ENCODE peak calls at places on chromosomes 1 and 21, in four cellular contexts. Y is H9, L is neuronal stem cell, K is H1. S is an unnamed sample.

GRCh38 chr1:204453141-204453772 is 41.3 kb downstream of the PIK3C2B start:
- DNase-seq in Y (peak; percentile 47), L (no peak), K (no peak), S (no peak)

GRCh38 chr1:201215531-201216357 is 25.1 kb downstream of the IGFN1 start:
- DNase-seq in Y (no peak), L (no peak), K (no peak), S (no peak)

GRCh38 chr21:34653522-34653921 is 15.3 kb upstream of the CLIC6 start:
- DNase-seq in Y (no peak), L (no peak), K (no peak), S (no peak)

GRCh38 chr1:67958472-67958871 is 92.0 kb downstream of the DIRAS3 start:
- DNase-seq in Y (no peak), L (no peak), K (no peak), S (no peak)

GRCh38 chr21:15895142-15896106 is 165.6 kb downstream of the USP25 start:
- DNase-seq in Y (no peak), L (no peak), K (no peak), S (peak; percentile 2)

GRCh38 chr1:240093120-240093961 is 1.7 kb downstream of the FMN2 start:
- DNase-seq in Y (peak; percentile 67), L (peak; percentile 33), K (no peak), S (no peak)

GRCh38 chr1:116391207-116391606 is 18.2 kb downstream of the ATP1A1 start:
- DNase-seq in Y (no peak), L (no peak), K (no peak), S (no peak)

GRCh38 chr1:2569060-2569459 is 12.9 kb downstream of the TNFRSF14 start:
- DNase-seq in Y (no peak), L (no peak), K (no peak), S (no peak)

GRCh38 chr1:159945483-159946241 is at the start of gene IGSF9:
- DNase-seq in Y (peak; percentile 97), L (peak; percentile 93), K (peak; percentile 81), S (peak; percentile 49)

GRCh38 chr1:179017383-179018326 is 8.0 kb upstream of the FAM20B start:
- DNase-seq in Y (no peak), L (no peak), K (no peak), S (no peak)

GRCh38 chr1:215835951-215836350 is 268.8 kb downstream of the KCTD3 start:
- DNase-seq in Y (no peak), L (no peak), K (no peak), S (peak; percentile 90)

GRCh38 chr21:32253215-32253641 is 25.6 kb downstream of the MIS18A start:
- DNase-seq in Y (no peak), L (no peak), K (no peak), S (peak; percentile 65)

GRCh38 chr1:9825101-9826074 is 1.6 kb upstream of the CLSTN1 start:
- DNase-seq in Y (peak; percentile 87), L (no peak), K (peak; percentile 59), S (peak; percentile 51)

GRCh38 chr1:53334781-53335180 is 6.9 kb upstream of the LRP8 start:
- DNase-seq in Y (peak; percentile 10), L (no peak), K (no peak), S (no peak)

GRCh38 chr1:235277709-235278108 is 50.3 kb downstream of the ARID4B start:
- DNase-seq in Y (no peak), L (no peak), K (no peak), S (peak; percentile 4)

GRCh38 chr21:32515869-32516268 is 69.5 kb downstream of the TCP10L start:
- DNase-seq in Y (no peak), L (no peak), K (no peak), S (peak; percentile 41)

GRCh38 chr1:217275617-217276398 is 355.1 kb downstream of the GPATCH2 start:
- DNase-seq in Y (no peak), L (no peak), K (no peak), S (peak; percentile 88)

GRCh38 chr1:232613752-232614381 is 16.1 kb downstream of the SIPA1L2 start:
- DNase-seq in Y (no peak), L (no peak), K (no peak), S (peak; percentile 94)

GRCh38 chr1:243246916-243247315 is 8.2 kb downstream of the CEP170 start:
- DNase-seq in Y (no peak), L (no peak), K (no peak), S (peak; percentile 65)

GRCh38 chr1:235134171-235134570 is 5.5 kb upstream of the TOMM20 start:
- DNase-seq in Y (no peak), L (no peak), K (no peak), S (no peak)

GRCh38 chr1:78667939-78668338 is 18.3 kb downstream of the IFI44 start:
- DNase-seq in Y (no peak), L (no peak), K (no peak), S (no peak)

GRCh38 chr1:193905288-193906085 is 719.1 kb upstream of the B3GALT2 start:
- DNase-seq in Y (no peak), L (no peak), K (no peak), S (peak; percentile 36)

GRCh38 chr1:17544951-17545350 is 5.5 kb downstream of the ARHGEF10L start:
- DNase-seq in Y (no peak), L (no peak), K (no peak), S (peak; percentile 37)
- H2AK5ac ChIP-seq in Y (no peak overlapping the region), L (no peak overlapping the region), K (no peak overlapping the region), S (peak overlapping the region; percentile 63)

DNA sequence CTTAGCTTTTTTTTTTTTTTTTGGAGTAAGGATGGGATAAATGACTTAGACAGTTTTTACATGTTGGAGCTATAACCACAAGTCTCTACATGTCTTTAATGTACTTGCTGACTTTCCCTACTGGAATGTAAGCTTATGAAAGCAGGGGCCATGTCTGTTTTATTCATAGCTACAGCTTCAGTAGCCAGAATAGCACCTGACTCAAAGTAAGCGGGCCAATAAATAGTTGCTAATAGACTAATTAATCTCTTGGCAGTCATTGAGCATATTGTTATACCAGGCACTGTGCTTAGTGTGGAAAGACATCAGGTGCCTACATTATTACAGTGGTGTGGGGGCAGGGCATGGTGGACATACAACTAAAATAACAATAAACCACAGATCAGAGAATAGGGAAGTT is 84.4 kb upstream of the HOOK1 start:
- DNase-seq in Y (no peak), L (no peak), K (no peak), S (peak; percentile 94)
- H2AK5ac ChIP-seq in Y (no peak overlapping the region), L (no peak overlapping the region), K (no peak overlapping the region), S (peak overlapping the region; percentile 87)

GRCh38 chr21:39673736-39674135 is 61.0 kb downstream of the B3GALT5 start:
- DNase-seq in Y (no peak), L (no peak), K (no peak), S (no peak)

GRCh38 chr21:39676054-39676771 is 63.5 kb downstream of the B3GALT5 start:
- DNase-seq in Y (no peak), L (no peak), K (no peak), S (no peak)

GRCh38 chr21:39674794-39675193 is 62.1 kb downstream of the B3GALT5 start:
- DNase-seq in Y (peak; percentile 25), L (no peak), K (no peak), S (no peak)

GRCh38 chr21:39673163-39673562 is 60.4 kb downstream of the B3GALT5 start:
- DNase-seq in Y (peak; percentile 18), L (no peak), K (no peak), S (no peak)

DNA sequence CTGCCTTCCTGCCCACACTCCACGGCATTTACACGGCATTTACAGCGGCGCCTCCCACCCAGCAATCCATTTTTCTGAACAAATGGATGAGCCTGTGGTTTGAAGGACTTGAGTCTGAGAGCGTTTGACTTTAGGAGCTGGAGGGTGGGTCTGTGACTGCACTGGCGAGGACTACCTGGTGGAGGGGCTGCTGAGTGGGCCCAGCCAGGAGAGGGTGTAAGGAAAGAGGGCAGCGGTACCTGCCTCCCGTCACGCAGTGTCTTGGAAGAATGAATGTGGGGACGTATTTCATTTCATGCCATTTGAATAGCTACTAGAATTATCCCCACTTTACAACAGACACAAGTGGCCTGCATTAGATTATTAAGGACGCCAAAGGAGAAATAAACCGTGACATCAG is 62.9 kb downstream of the B3GALT5 start:
- DNase-seq in Y (peak; percentile 49), L (no peak), K (no peak), S (no peak)
- H2AK5ac ChIP-seq in Y (no peak overlapping the region), L (no peak overlapping the region), K (no peak overlapping the region), S (no peak overlapping the region)

GRCh38 chr1:225769687-225770086 is 7.9 kb upstream of the SRP9 start:
- DNase-seq in Y (no peak), L (no peak), K (no peak), S (no peak)

GRCh38 chr1:225765982-225766674 is 11.5 kb upstream of the SRP9 start:
- DNase-seq in Y (no peak), L (no peak), K (no peak), S (no peak)

GRCh38 chr1:225768662-225769426 is 8.8 kb upstream of the SRP9 start:
- DNase-seq in Y (no peak), L (no peak), K (no peak), S (no peak)

GRCh38 chr1:225766967-225767413 is 10.6 kb upstream of the SRP9 start:
- DNase-seq in Y (no peak), L (no peak), K (no peak), S (peak; percentile 90)

GRCh38 chr1:225767591-225768540 is 9.8 kb upstream of the SRP9 start:
- DNase-seq in Y (peak; percentile 55), L (no peak), K (no peak), S (peak; percentile 56)
- H2AK5ac ChIP-seq in Y (no peak overlapping the region), L (peak overlapping the region; percentile 40), K (peak overlapping the region; percentile 48), S (peak overlapping the region; percentile 84)

DNA sequence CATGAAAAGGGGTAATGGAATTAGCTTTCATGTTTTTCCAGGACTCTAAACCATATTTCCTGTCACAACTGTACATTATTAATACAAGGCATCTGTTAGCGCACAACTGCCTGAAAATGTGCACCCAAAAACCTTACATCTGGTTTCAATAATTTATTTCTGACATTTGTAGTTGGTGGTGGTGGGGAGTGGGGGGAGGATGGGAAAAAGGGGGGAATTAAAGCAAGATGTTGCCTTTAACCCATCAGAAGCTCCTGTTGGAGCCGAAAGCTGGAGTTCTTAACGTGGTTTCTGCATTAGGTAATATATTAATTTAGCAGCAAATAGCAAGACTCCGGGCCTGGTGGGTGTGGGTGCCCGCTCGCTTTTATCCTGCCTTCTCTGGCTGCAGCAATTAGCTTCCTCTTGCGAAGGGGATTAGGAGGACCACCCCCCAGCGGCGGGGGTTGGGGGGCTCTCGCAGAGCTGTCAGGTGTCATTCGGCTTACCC is 36.9 kb upstream of the HHAT start:
- DNase-seq in Y (no peak), L (no peak), K (no peak), S (no peak)
- H2AK5ac ChIP-seq in Y (no peak overlapping the region), L (no peak overlapping the region), K (no peak overlapping the region), S (no peak overlapping the region)

GRCh38 chr1:18422076-18422777 is 58.5 kb upstream of the KLHDC7A start:
- DNase-seq in Y (no peak), L (no peak), K (no peak), S (no peak)

GRCh38 chr1:18429654-18430053 is 51.1 kb upstream of the KLHDC7A start:
- DNase-seq in Y (no peak), L (no peak), K (no peak), S (no peak)

GRCh38 chr1:18422954-18423353 is 57.8 kb upstream of the KLHDC7A start:
- DNase-seq in Y (no peak), L (no peak), K (no peak), S (no peak)

DNA sequence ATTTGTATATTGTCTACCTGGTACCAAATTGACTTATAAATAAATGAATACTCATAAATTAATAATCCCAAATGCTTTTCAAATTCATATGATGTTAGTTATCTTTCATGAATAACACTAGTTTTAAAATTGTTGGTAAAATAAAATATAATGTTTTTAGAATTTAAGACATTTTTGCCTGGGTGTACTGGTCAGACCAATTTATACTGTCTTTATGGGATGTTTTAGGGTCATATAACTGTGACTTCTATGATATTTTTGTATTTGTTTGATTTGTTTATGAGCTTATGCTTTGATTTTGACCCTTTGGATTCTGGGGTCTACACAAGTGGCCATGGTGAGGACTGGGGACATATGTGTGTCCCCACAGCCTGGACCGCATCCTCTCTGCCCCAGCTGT is 54.1 kb upstream of the KLHDC7A start:
- DNase-seq in Y (no peak), L (no peak), K (no peak), S (no peak)
- H2AK5ac ChIP-seq in Y (no peak overlapping the region), L (no peak overlapping the region), K (peak overlapping the region; percentile 88), S (no peak overlapping the region)

S was measured in IMR-90.